ENCODE peak calls at places on chromosomes 5 and 9, in eight cellular contexts. H is mucosa of gallbladder, M is H1, C is lung microvascular endothelial cell, N is NCI-H345, L is KG1, E is T-helper 1 cell, G is Kasumi-1. P is an unnamed sample.
A peak's percentile ranks its signal among the peaks of the same experiment; 100 is the strongest.

GRCh38 chr9:72814083-72814482 is 138.8 kb downstream of the ALDH1A1 start:
- DNase-seq in L (no peak), M (no peak), C (no peak), N (no peak), E (no peak), G (no peak), H (no peak), P (no peak)

GRCh38 chr5:164341056-164341619 is 835.7 kb downstream of the MAT2B start:
- DNase-seq in C (peak; percentile 19), G (no peak), L (no peak), M (no peak), E (no peak), H (no peak), N (no peak), P (no peak)

GRCh38 chr5:149207821-149208220 is 63.8 kb upstream of the AFAP1L1 start:
- DNase-seq in L (no peak), M (no peak), C (peak; percentile 60), N (no peak), H (no peak), E (no peak), G (no peak), P (no peak)

GRCh38 chr5:68962632-68963484 is 131.0 kb upstream of the SLC30A5 start:
- DNase-seq in C (peak; percentile 56), M (peak; percentile 71), G (peak; percentile 44), L (no peak), N (peak; percentile 48), E (no peak), H (peak; percentile 65), P (peak; percentile 82)

GRCh38 chr9:109382182-109382581 is 61.3 kb upstream of the EPB41L4B start:
- DNase-seq in M (no peak), L (no peak), G (no peak), H (no peak), E (no peak), N (no peak), C (no peak), P (no peak)

GRCh38 chr5:56195016-56195415 is 38.1 kb downstream of the ANKRD55 start:
- DNase-seq in M (no peak), L (no peak), G (no peak), E (no peak), C (no peak), N (no peak), H (no peak), P (no peak)

GRCh38 chr5:6311568-6312501 is 66.5 kb downstream of the MED10 start:
- DNase-seq in G (no peak), H (no peak), E (no peak), N (no peak), M (no peak), C (no peak), L (no peak), P (no peak)

GRCh38 chr5:124735169-124735858 is 11.1 kb downstream of the ZNF608 start:
- DNase-seq in N (no peak), E (no peak), G (no peak), H (no peak), C (peak; percentile 7), L (no peak), M (peak; percentile 76), P (no peak)